ENCODE peak calls at places on chromosome 10, in four cellular contexts. N, V, I and Q are unnamed samples.

GRCh38 chr10:33441561-33441960 is 107.1 kb upstream of the NRP1 start:
- DNase-seq in N (no peak), V (no peak), I (no peak), Q (no peak)

GRCh38 chr10:75444781-75445386 is 13.5 kb downstream of the LRMDA start:
- DNase-seq in N (no peak), V (no peak), I (no peak), Q (no peak)

GRCh38 chr10:126227762-126228134 is 160.5 kb downstream of the ADAM12 start:
- DNase-seq in N (no peak), V (peak), I (no peak), Q (no peak)

GRCh38 chr10:75926763-75927162 is 495.3 kb downstream of the LRMDA start:
- DNase-seq in N (peak), V (peak), I (no peak), Q (peak)

GRCh38 chr10:31014146-31014880 is 17.4 kb downstream of the ZNF438 start:
- DNase-seq in N (no peak), V (no peak), I (no peak), Q (no peak)

GRCh38 chr10:15609291-15609690 is 110.4 kb downstream of the ITGA8 start:
- DNase-seq in N (no peak), V (no peak), I (no peak), Q (no peak)

GRCh38 chr10:28400176-28400575 is 97.3 kb upstream of the MPP7 start:
- DNase-seq in N (no peak), V (no peak), I (no peak), Q (no peak)

GRCh38 chr10:21125471-21126228 is 228.5 kb upstream of the NEBL start:
- DNase-seq in N (no peak), V (no peak), I (no peak), Q (no peak)

GRCh38 chr10:113859261-113859660 is 4.8 kb downstream of the NHLRC2 start:
- DNase-seq in N (no peak), V (no peak), I (no peak), Q (no peak)

DNA sequence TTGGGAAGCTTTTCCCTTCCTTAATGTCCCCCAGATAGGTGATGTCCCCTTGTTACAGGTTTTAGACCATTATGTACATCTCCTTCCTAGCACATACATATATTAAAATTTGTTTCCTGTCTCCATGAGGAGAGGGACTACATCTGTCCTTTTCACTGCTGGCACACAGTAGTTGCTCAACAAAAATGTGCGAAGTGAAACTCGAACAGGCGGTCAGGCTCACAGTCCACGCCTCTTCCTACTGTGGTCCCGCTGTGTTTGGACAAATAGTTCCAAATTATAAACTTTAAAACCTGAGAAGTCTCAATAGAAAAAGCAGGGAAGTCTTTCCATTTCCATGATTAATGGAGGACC is 1.2 kb upstream of the HHEX start:
- DNase-seq in N (no peak), V (no peak), I (no peak), Q (no peak)
- H3K4me3 ChIP-seq in N (peak), V (peak), I (no peak), Q (peak)

GRCh38 chr10:102782698-102783540 is 39.2 kb downstream of the WBP1L start:
- DNase-seq in N (peak), V (peak), I (peak), Q (peak)
- TF ChIP-seq POLR2A in N (no peak), V (no peak), I (no peak), Q (no peak)

GRCh38 chr10:122068844-122069243 is 79.9 kb downstream of the TACC2 start:
- DNase-seq in N (no peak), V (no peak), I (no peak), Q (no peak)
- H3K27ac ChIP-seq in N (no peak), V (no peak), I (no peak), Q (no peak)

GRCh38 chr10:115094605-115095004 is 1.4 kb downstream of the ATRNL1 start:
- DNase-seq in N (no peak), V (no peak), I (no peak), Q (no peak)
- H3K4me3 ChIP-seq in N (no peak), V (no peak), I (no peak), Q (peak)

DNA sequence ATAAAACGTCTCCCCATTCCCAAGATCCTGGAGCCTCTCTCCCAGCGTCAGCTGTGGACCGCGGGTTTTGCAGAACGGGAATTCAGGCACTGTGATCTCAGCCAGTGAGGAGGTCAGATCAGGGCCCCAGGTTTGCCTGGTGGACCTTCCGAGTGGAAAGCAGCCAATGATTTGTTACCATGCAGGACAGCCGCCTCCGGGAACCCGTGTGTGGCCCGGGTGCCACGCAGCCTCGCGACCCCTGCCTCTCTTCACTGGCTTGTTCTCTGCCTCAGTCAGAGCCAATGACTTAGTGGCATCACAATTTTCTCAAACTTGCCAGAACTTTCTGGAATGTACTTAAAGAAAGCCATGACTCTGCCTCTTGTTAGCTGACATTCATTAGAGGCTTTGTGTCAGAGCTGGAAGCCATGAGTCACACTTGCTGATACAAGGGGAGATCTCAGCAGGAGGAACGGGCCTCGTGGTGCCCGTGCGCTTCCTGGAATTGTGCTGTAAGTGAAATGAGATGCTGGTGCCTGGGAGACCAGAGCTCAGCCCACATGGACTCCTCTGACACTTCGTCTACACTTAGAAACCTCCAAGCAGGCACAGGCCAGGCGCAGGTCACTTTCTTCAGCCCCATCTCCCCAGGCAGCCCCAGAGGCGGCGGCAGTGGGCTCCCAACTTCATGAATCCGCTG is 246.0 kb downstream of the KLF6 start:
- DNase-seq in N (no peak), V (peak), I (no peak), Q (no peak)
- TF ChIP-seq POLR2A in N (no peak), V (no peak), I (no peak), Q (no peak)